ENCODE peak calls at places on chromosome 19, in seven cellular contexts. H is effector memory CD4-positive, alpha-beta T cell; F is CD8-positive, alpha-beta T cell; E is aorta; T is WERI-Rb-1; L is HCT116; S is lower lobe of right lung. A is an unnamed sample.

GRCh38 chr19:4609878-4610511 is 29.3 kb upstream of the TNFAIP8L1 start:
- DNase-seq in T (peak; percentile 38), H (no peak), F (no peak), E (no peak), L (no peak), S (no peak), A (peak; percentile 84)

GRCh38 chr19:16014923-16015804 is 61.1 kb upstream of the TPM4 start:
- DNase-seq in S (no peak), F (no peak), H (no peak), L (no peak), T (no peak), E (peak; percentile 67), A (no peak)

GRCh38 chr19:48964205-48965032 is 690 bp upstream of the FTL start:
- DNase-seq in S (peak; percentile 56), F (no peak), E (no peak), H (no peak), T (no peak), L (no peak), A (no peak)

GRCh38 chr19:10288662-10289166 is 1.0 kb upstream of the ICAM5 start:
- DNase-seq in T (peak; percentile 67), S (peak; percentile 76), H (no peak), F (no peak), E (no peak), L (peak; percentile 74), A (peak; percentile 82)

GRCh38 chr19:49474545-49474930 is 523 bp downstream of the FLT3LG start:
- DNase-seq in H (no peak), L (no peak), E (no peak), F (no peak), T (no peak), S (no peak), A (no peak)

GRCh38 chr19:32357720-32358119 is 12.3 kb downstream of the ZNF507 start:
- DNase-seq in T (no peak), L (no peak), S (no peak), F (no peak), E (no peak), H (no peak), A (no peak)

GRCh38 chr19:14114439-14114838 is 3.1 kb downstream of the PRKACA start:
- DNase-seq in L (no peak), T (no peak), S (no peak), E (no peak), F (no peak), H (no peak), A (no peak)

GRCh38 chr19:12564016-12564664 is 12.9 kb upstream of the ZNF564 start:
- DNase-seq in F (peak; percentile 91), H (peak; percentile 80), T (peak; percentile 89), S (peak; percentile 90), L (peak; percentile 74), E (peak; percentile 98), A (peak; percentile 86)

GRCh38 chr19:45972081-45972943 is 1.4 kb downstream of the NOVA2 start:
- DNase-seq in T (peak; percentile 31), E (no peak), H (no peak), F (peak; percentile 8), L (no peak), S (no peak), A (no peak)

GRCh38 chr19:49057636-49058234 is at the start of gene CGB7:
- DNase-seq in F (no peak), E (peak; percentile 92), S (peak; percentile 84), L (no peak), H (peak; percentile 36), T (no peak), A (peak; percentile 89)

GRCh38 chr19:23823952-23824389 is 65.3 kb upstream of the ZNF681 start:
- DNase-seq in T (peak; percentile 48), S (no peak), E (no peak), L (no peak), F (no peak), H (no peak), A (no peak)

GRCh38 chr19:23817519-23817918 is 58.8 kb upstream of the ZNF681 start:
- DNase-seq in S (no peak), E (no peak), H (no peak), T (peak; percentile 65), F (no peak), L (peak; percentile 4), A (no peak)

DNA sequence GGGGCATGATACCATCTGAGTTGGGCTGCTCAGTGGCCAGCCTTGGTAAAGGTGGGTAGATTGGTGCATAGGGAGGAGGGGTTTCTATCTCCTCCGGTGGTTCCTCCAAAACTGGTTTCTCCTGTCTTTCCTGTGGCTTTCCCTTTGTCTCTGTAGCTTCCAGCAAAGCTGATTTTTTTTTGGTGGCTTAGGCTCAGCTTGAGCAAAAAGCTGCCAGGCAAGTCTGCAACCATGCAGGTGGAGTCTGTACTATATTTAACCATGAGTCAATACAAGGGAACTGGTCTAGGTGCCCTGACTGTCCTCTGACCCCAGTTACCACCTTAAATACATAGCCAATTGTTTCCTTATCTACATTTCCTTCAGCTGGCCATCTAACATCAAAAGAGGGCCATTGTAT is 64.0 kb upstream of the ZNF681 start:
- DNase-seq in E (no peak), T (no peak), F (no peak), L (no peak), S (no peak), H (no peak), A (no peak)
- H3K9me3 ChIP-seq in E (peaks cover 16% of the 10 kb centered on the region), T (peaks cover 23% of the 10 kb centered on the region), F (peaks cover 10% of the 10 kb centered on the region), L (peaks cover 6% of the 10 kb centered on the region), S (peaks cover 79% of the 10 kb centered on the region), H (peaks cover 7% of the 10 kb centered on the region), A (peaks cover 83% of the 10 kb centered on the region)

GRCh38 chr19:39832341-39833083 is 1.4 kb downstream of the DYRK1B start:
- DNase-seq in L (no peak), F (no peak), T (no peak), E (no peak), H (peak; percentile 40), S (no peak), A (no peak)
- H3K27ac ChIP-seq in L (no peak overlapping the region), F (peak overlapping the region; percentile 96), T (peak overlapping the region; percentile 90), E (peak overlapping the region; percentile 19), H (peak overlapping the region; percentile 99), S (peak overlapping the region; percentile 86), A (peak overlapping the region; percentile 84)

GRCh38 chr19:2854849-2855248 is 12.3 kb upstream of the ZNF556 start:
- DNase-seq in E (no peak), F (no peak), H (no peak), L (no peak), S (no peak), T (no peak), A (no peak)

GRCh38 chr19:2850256-2850925 is 9.1 kb downstream of the ZNF555 start:
- DNase-seq in H (no peak), E (no peak), F (no peak), S (no peak), T (no peak), L (no peak), A (no peak)

GRCh38 chr19:2852598-2852997 is 11.3 kb downstream of the ZNF555 start:
- DNase-seq in T (no peak), H (no peak), E (no peak), F (no peak), S (no peak), L (no peak), A (no peak)

GRCh38 chr19:2856457-2857055 is 10.6 kb upstream of the ZNF556 start:
- DNase-seq in S (no peak), T (no peak), E (no peak), H (no peak), F (no peak), L (no peak), A (no peak)

GRCh38 chr19:2853015-2853606 is 11.8 kb downstream of the ZNF555 start:
- DNase-seq in H (no peak), F (no peak), T (no peak), E (no peak), S (no peak), L (no peak), A (no peak)
- H3K9me3 ChIP-seq in H (peaks cover 10% of the 10 kb centered on the region), F (peaks cover 16% of the 10 kb centered on the region), T (peaks cover 24% of the 10 kb centered on the region), E (peaks cover 29% of the 10 kb centered on the region), S (peaks cover 83% of the 10 kb centered on the region), L (peaks cover 35% of the 10 kb centered on the region), A (peaks cover 93% of the 10 kb centered on the region)

GRCh38 chr19:44635581-44636438 is 7.9 kb upstream of the PVR start:
- DNase-seq in E (no peak), T (no peak), L (no peak), H (no peak), S (no peak), F (no peak), A (no peak)
- H3K27ac ChIP-seq in E (no peak overlapping the region), T (no peak overlapping the region), L (no peak overlapping the region), H (no peak overlapping the region), S (no peak overlapping the region), F (no peak overlapping the region), A (no peak overlapping the region)

GRCh38 chr19:37401078-37401477 is 30.2 kb downstream of the ZNF527 start:
- DNase-seq in F (no peak), E (no peak), H (no peak), T (no peak), S (no peak), L (no peak), A (no peak)

GRCh38 chr19:37403403-37403802 is 32.5 kb downstream of the ZNF527 start:
- DNase-seq in E (no peak), L (no peak), S (no peak), F (no peak), H (no peak), T (no peak), A (no peak)
- H3K9me3 ChIP-seq in E (peaks cover 22% of the 10 kb centered on the region), L (peaks cover 7% of the 10 kb centered on the region), S (peaks cover 85% of the 10 kb centered on the region), F (peaks cover 57% of the 10 kb centered on the region), H (peaks cover 35% of the 10 kb centered on the region), T (peaks cover 10% of the 10 kb centered on the region), A (no peaks in the 10 kb centered on the region)

DNA sequence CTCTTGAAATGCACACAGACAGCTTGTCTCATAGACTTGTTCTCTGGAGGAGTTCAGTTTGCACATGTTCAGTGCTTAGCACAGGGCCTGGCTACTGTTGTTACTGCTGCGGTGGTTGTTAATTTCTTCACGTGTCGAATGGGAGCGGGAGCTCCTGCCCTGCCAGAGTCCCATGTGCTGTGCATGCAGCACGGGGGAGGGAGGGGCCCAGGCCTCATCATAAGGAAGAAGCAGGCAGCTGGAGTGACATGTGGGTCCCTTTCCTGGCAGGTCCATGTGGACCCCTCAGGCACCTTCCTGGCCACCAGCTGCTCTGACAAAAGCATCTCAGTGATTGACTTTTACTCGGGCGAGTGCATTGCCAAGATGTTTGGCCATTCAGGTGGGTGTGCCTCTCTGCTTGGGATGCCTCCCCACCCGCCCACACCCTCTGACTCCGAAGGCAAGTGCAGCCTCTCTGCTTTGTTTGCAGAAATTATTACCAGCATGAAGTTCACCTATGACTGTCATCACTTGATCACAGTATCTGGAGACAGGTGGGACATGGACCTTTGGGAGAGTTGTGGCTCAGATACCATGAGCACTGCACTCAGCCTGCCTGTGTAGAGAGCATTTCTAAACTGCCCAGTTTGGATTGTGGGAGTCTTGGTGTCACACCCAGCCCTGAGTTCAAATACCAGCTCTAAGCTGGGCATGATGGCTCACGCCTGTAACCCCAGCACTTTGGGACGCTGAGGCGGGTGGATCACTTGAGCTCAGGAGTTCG is 19.8 kb upstream of the OVOL3 start:
- DNase-seq in T (no peak), E (no peak), S (no peak), H (no peak), F (no peak), L (no peak), A (no peak)
- H3K27ac ChIP-seq in T (no peak overlapping the region), E (no peak overlapping the region), S (no peak overlapping the region), H (no peak overlapping the region), F (no peak overlapping the region), L (no peak overlapping the region), A (no peak overlapping the region)